ENCODE peak calls at places on chromosome 16, in seven cellular contexts. D is DND-41, M is neuronal stem cell, S is vagina, A is spleen, J is A549, O is PC-9. G is an unnamed sample.

GRCh38 chr16:53549970-53550406 is 47.0 kb upstream of the AKTIP start:
- DNase-seq in D (peak; percentile 81), M (peak; percentile 64), S (no peak), A (no peak), J (peak; percentile 61), O (peak; percentile 55), G (no peak)

GRCh38 chr16:66524601-66525164 is 25.2 kb downstream of the TK2 start:
- DNase-seq in D (peak; percentile 82), M (no peak), S (peak; percentile 80), A (peak; percentile 89), J (no peak), O (no peak), G (no peak)

GRCh38 chr16:23504453-23505179 is 5.7 kb downstream of the GGA2 start:
- DNase-seq in D (no peak), M (peak; percentile 51), S (no peak), A (peak; percentile 86), J (peak; percentile 71), O (peak; percentile 92), G (peak; percentile 81)

GRCh38 chr16:69861276-69862030 is 89.7 kb upstream of the CLEC18A start:
- DNase-seq in D (no peak), M (no peak), S (no peak), A (no peak), J (no peak), O (no peak), G (no peak)

GRCh38 chr16:11395008-11395948 is 50.0 kb downstream of the RMI2 start:
- DNase-seq in D (no peak), M (no peak), S (no peak), A (peak; percentile 33), J (no peak), O (no peak), G (peak; percentile 65)

GRCh38 chr16:69494993-69495392 is 70.6 kb downstream of the CYB5B start:
- DNase-seq in D (no peak), M (no peak), S (no peak), A (no peak), J (peak; percentile 45), O (no peak), G (no peak)

GRCh38 chr16:48547530-48547929 is 62.5 kb downstream of the N4BP1 start:
- DNase-seq in D (no peak), M (no peak), S (no peak), A (no peak), J (no peak), O (no peak), G (no peak)

GRCh38 chr16:74019608-74020007 is 277.0 kb upstream of the PSMD7 start:
- DNase-seq in D (no peak), M (no peak), S (no peak), A (no peak), J (no peak), O (no peak), G (no peak)

GRCh38 chr16:27308792-27309191 is 5.0 kb upstream of the IL4R start:
- DNase-seq in D (no peak), M (no peak), S (no peak), A (no peak), J (no peak), O (no peak), G (no peak)

GRCh38 chr16:78180349-78180748 is 80.9 kb downstream of the WWOX start:
- DNase-seq in D (no peak), M (no peak), S (no peak), A (no peak), J (no peak), O (no peak), G (no peak)

GRCh38 chr16:78184554-78185183 is 85.2 kb downstream of the WWOX start:
- DNase-seq in D (no peak), M (no peak), S (no peak), A (no peak), J (peak; percentile 26), O (no peak), G (no peak)

GRCh38 chr16:78179666-78180065 is 80.2 kb downstream of the WWOX start:
- DNase-seq in D (no peak), M (no peak), S (no peak), A (no peak), J (no peak), O (no peak), G (no peak)

GRCh38 chr16:78183886-78184553 is 84.6 kb downstream of the WWOX start:
- DNase-seq in D (no peak), M (no peak), S (no peak), A (no peak), J (no peak), O (no peak), G (no peak)

DNA sequence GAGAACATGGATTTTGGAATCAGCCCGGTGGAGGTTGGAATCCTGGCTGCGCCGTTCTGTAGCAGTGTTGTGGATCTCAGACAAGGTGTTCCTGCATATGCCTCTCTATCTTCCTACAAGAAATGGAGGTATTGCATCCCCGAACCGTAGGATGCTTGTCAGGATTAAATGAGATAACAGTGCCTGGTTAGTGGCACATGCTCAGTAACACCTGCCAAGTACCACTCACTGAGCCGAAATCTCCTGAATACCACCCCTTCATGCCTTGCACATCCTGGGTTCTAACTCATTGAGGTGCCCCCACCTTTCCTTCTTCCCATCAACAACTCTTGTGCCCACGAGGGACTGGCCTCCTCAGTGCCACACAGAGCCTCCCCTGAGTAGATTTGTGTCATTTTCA is 84.0 kb downstream of the WWOX start:
- DNase-seq in D (no peak), M (no peak), S (no peak), A (no peak), J (no peak), O (no peak), G (no peak)
- H3K27ac ChIP-seq in D (no peak overlapping the region), M (no peak overlapping the region), S (no peak overlapping the region), A (no peak overlapping the region), J (no peak overlapping the region), O (no peak overlapping the region), G (no peak overlapping the region)

GRCh38 chr16:30094541-30095165 is 1.4 kb downstream of the YPEL3 start:
- DNase-seq in D (no peak), M (peak; percentile 50), S (no peak), A (peak; percentile 84), J (no peak), O (no peak), G (no peak)
- H3K27ac ChIP-seq in D (peak overlapping the region; percentile 79), M (peak overlapping the region; percentile 38), S (peak overlapping the region; percentile 100), A (peak overlapping the region; percentile 97), J (no peak overlapping the region), O (no peak overlapping the region), G (peak overlapping the region; percentile 90)

GRCh38 chr16:4652561-4652960 is 27.9 kb downstream of the MGRN1 start:
- DNase-seq in D (no peak), M (no peak), S (no peak), A (no peak), J (no peak), O (no peak), G (no peak)
- H3K27ac ChIP-seq in D (no peak overlapping the region), M (no peak overlapping the region), S (no peak overlapping the region), A (peak overlapping the region; percentile 32), J (peak overlapping the region; percentile 82), O (no peak overlapping the region), G (peak overlapping the region; percentile 74)

GRCh38 chr16:68049448-68049847 is 26.4 kb downstream of the DUS2 start:
- DNase-seq in D (no peak), M (no peak), S (no peak), A (no peak), J (no peak), O (no peak), G (no peak)
- H3K27ac ChIP-seq in D (no peak overlapping the region), M (no peak overlapping the region), S (no peak overlapping the region), A (no peak overlapping the region), J (no peak overlapping the region), O (no peak overlapping the region), G (no peak overlapping the region)

G was measured in kidney.